ENCODE peak calls at places on chromosomes 11 and 22, in five cellular contexts. Y is A673, O is heart right ventricle, G is uterus, W is GM12865. S is an unnamed sample.

GRCh38 chr11:104668797-104669463 is 229.3 kb downstream of the CASP12 start:
- DNase-seq in O (no peak), G (no peak), W (no peak), Y (peak), S (peak)

GRCh38 chr11:41446566-41446965 is 12.9 kb downstream of the LRRC4C start:
- DNase-seq in G (no peak), W (no peak), Y (no peak), O (no peak), S (no peak)

GRCh38 chr11:35949242-35949641 is 5.4 kb downstream of the LDLRAD3 start:
- DNase-seq in G (no peak), W (no peak), O (no peak), Y (no peak), S (no peak)

GRCh38 chr11:31910950-31911576 is 99.9 kb upstream of the PAX6 start:
- DNase-seq in W (no peak), G (no peak), O (no peak), Y (no peak), S (no peak)

GRCh38 chr11:126456783-126457542 is 101.5 kb downstream of the ST3GAL4 start:
- DNase-seq in Y (no peak), W (no peak), G (no peak), O (no peak), S (no peak)

GRCh38 chr11:72574534-72575460 is 99.4 kb downstream of the PDE2A start:
- DNase-seq in W (no peak), O (no peak), Y (no peak), G (no peak), S (no peak)

GRCh38 chr22:40743740-40744139 is 64.5 kb downstream of the MCHR1 start:
- DNase-seq in W (no peak), O (no peak), Y (no peak), G (no peak), S (no peak)

GRCh38 chr11:78753297-78753696 is 178.6 kb upstream of the NARS2 start:
- DNase-seq in W (no peak), O (no peak), Y (no peak), G (no peak), S (no peak)

GRCh38 chr22:23494593-23495266 is 85.4 kb downstream of the IGLL1 start:
- DNase-seq in O (no peak), Y (no peak), G (no peak), W (no peak), S (no peak)

GRCh38 chr22:41799486-41800347 is 762 bp upstream of the CCDC134 start:
- DNase-seq in G (peak), O (peak), W (no peak), Y (no peak), S (peak)

GRCh38 chr11:60912223-60912850 is 1.6 kb upstream of the TMEM109 start:
- DNase-seq in Y (no peak), O (no peak), G (no peak), W (no peak), S (no peak)

GRCh38 chr22:37378642-37379058 is 48.6 kb downstream of the ELFN2 start:
- DNase-seq in W (no peak), Y (no peak), O (no peak), G (no peak), S (no peak)

GRCh38 chr11:19769820-19770219 is 57.2 kb downstream of the NAV2 start:
- DNase-seq in Y (no peak), G (no peak), W (peak), O (no peak), S (peak)

GRCh38 chr11:1936072-1936780 is 10.9 kb upstream of the MRPL23 start:
- DNase-seq in W (no peak), Y (no peak), O (no peak), G (no peak), S (no peak)

GRCh38 chr22:17866127-17866526 is 91.9 kb upstream of the BID start:
- DNase-seq in G (no peak), O (no peak), W (no peak), Y (no peak), S (no peak)

GRCh38 chr11:69791266-69791665 is 16.1 kb upstream of the FGF4 start:
- DNase-seq in Y (no peak), W (no peak), G (no peak), O (no peak), S (peak)

GRCh38 chr11:33376331-33377099 is 119.3 kb downstream of the HIPK3 start:
- DNase-seq in Y (peak), G (no peak), O (no peak), W (peak), S (no peak)

GRCh38 chr11:120239713-120240640 is at the start of gene POU2F3:
- DNase-seq in Y (no peak), G (no peak), W (no peak), O (no peak), S (no peak)

GRCh38 chr22:46972256-46972655 is 209.8 kb downstream of the TBC1D22A start:
- DNase-seq in O (no peak), W (no peak), Y (no peak), G (no peak), S (no peak)

GRCh38 chr11:117197516-117198456 is 1.4 kb upstream of the TAGLN start:
- DNase-seq in W (no peak), Y (no peak), O (no peak), G (peak), S (no peak)

GRCh38 chr22:24582111-24582814 is 10.6 kb downstream of the LRRC75B start:
- DNase-seq in W (no peak), Y (no peak), O (no peak), G (no peak), S (peak)

GRCh38 chr11:10818594-10818993 is 9.9 kb upstream of the EIF4G2 start:
- DNase-seq in G (no peak), Y (no peak), O (no peak), W (no peak), S (no peak)

GRCh38 chr11:62245271-62245753 is 3.3 kb downstream of the SCGB1D2 start:
- DNase-seq in Y (peak), G (no peak), O (no peak), W (peak), S (peak)

GRCh38 chr22:48950151-48950915 is 877.3 kb downstream of the BRD1 start:
- DNase-seq in O (no peak), W (no peak), Y (no peak), G (no peak), S (no peak)

GRCh38 chr22:21791635-21792625 is 56.3 kb upstream of the YPEL1 start:
- DNase-seq in O (no peak), Y (no peak), W (peak), G (no peak), S (peak)

GRCh38 chr22:46587492-46588278 is 32.5 kb upstream of the GRAMD4 start:
- DNase-seq in G (no peak), W (peak), O (no peak), Y (no peak), S (no peak)

GRCh38 chr22:31271485-31271884 is 20.8 kb downstream of the PIK3IP1 start:
- DNase-seq in G (no peak), Y (no peak), W (no peak), O (no peak), S (no peak)

GRCh38 chr22:47328550-47329243 is 566.2 kb downstream of the TBC1D22A start:
- DNase-seq in Y (peak), G (no peak), O (peak), W (no peak), S (peak)

GRCh38 chr11:42960521-42961088 is 351.2 kb upstream of the API5 start:
- DNase-seq in Y (no peak), W (no peak), O (no peak), G (no peak), S (no peak)

GRCh38 chr11:14312736-14313438 is 46.1 kb downstream of the RRAS2 start:
- DNase-seq in G (no peak), O (no peak), Y (no peak), W (no peak), S (peak)

GRCh38 chr22:27238935-27239510 is 562.5 kb downstream of the MN1 start:
- DNase-seq in W (no peak), G (peak), O (peak), Y (peak), S (peak)

GRCh38 chr11:20668844-20669832 is at the start of gene NELL1:
- DNase-seq in O (no peak), W (no peak), G (no peak), Y (peak), S (no peak)

GRCh38 chr22:27476729-27477128 is 324.8 kb downstream of the MN1 start:
- DNase-seq in O (no peak), W (no peak), Y (no peak), G (no peak), S (peak)

GRCh38 chr11:629237-629583 is 2.2 kb upstream of the SCT start:
- DNase-seq in G (no peak), Y (no peak), W (peak), O (no peak), S (no peak)

GRCh38 chr11:626475-627272 is at the start of gene SCT:
- DNase-seq in Y (no peak), G (no peak), W (no peak), O (no peak), S (no peak)

GRCh38 chr11:625636-626319 is 1.0 kb upstream of the CDHR5 start:
- DNase-seq in W (no peak), Y (no peak), G (no peak), O (no peak), S (no peak)

GRCh38 chr11:628056-628455 is 1.1 kb upstream of the SCT start:
- DNase-seq in W (no peak), G (no peak), O (no peak), Y (no peak), S (no peak)

DNA sequence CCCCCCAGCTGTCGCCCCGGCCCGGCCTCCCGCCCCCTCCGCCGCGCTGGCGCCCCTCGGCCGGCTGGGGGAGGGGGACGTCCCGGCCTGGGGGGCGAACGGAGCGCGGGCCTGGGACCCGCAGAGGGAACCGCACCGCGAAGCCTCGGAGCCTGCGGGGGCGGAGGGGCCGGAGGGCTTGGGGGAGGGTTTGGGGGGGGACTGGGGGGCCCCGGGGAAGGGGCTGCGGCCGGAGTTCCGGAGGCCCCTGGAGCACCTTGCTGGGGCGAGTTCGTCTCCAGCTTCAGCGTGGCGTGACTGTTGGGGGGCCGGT is 248 bp upstream of the SCT start:
- DNase-seq in G (no peak), O (no peak), W (no peak), Y (no peak), S (no peak)
- H3K4me3 ChIP-seq in G (no peak), O (no peak), W (no peak), Y (no peak), S (no peak)

GRCh38 chr11:18309691-18310090 is 12.2 kb downstream of the HPS5 start:
- DNase-seq in W (no peak), O (no peak), Y (no peak), G (no peak), S (no peak)
- TF ChIP-seq CTCF in W (no peak), O (no peak), Y (no peak), G (no peak), S (no peak)

GRCh38 chr11:102114032-102114431 is 3.8 kb downstream of the YAP1 start:
- DNase-seq in O (no peak), G (no peak), Y (no peak), W (no peak), S (no peak)
- H3K4me3 ChIP-seq in O (no peak), G (no peak), Y (peak), W (no peak), S (peak)

GRCh38 chr11:101100601-101101000 is 29.0 kb downstream of the PGR start:
- DNase-seq in G (peak), W (no peak), O (no peak), Y (no peak), S (no peak)
- TF ChIP-seq CTCF in G (no peak), W (no peak), O (no peak), Y (no peak), S (no peak)

S was measured in fibroblast of the aortic adventitia.